ENCODE peak calls at places on chromosome 14, in five cellular contexts. A is astrocyte of the spinal cord, V is foreskin fibroblast, X is upper lobe of right lung, P is AG09309. I is an unnamed sample.
A peak's percentile ranks its signal among the peaks of the same experiment; 100 is the strongest.

GRCh38 chr14:58772061-58772604 is 134.4 kb downstream of the DACT1 start:
- DNase-seq in A (no peak), V (no peak), X (no peak), P (no peak), I (no peak)

GRCh38 chr14:63046339-63047268 is 1.3 kb upstream of the KCNH5 start:
- DNase-seq in A (no peak), V (no peak), X (no peak), P (no peak), I (no peak)

GRCh38 chr14:99387880-99388279 is 92.8 kb downstream of the SETD3 start:
- DNase-seq in A (no peak), V (no peak), X (no peak), P (no peak), I (no peak)

GRCh38 chr14:51053157-51053556 is 41.7 kb downstream of the TRIM9 start:
- DNase-seq in A (no peak), V (peak; percentile 26), X (no peak), P (no peak), I (no peak)

GRCh38 chr14:72610831-72611200 is 283.1 kb downstream of the DPF3 start:
- DNase-seq in A (no peak), V (no peak), X (no peak), P (no peak), I (no peak)

GRCh38 chr14:55073856-55074255 is 22.4 kb downstream of the MAPK1IP1L start:
- DNase-seq in A (peak; percentile 84), V (peak; percentile 60), X (no peak), P (peak; percentile 45), I (no peak)

GRCh38 chr14:31297112-31297511 is 89.5 kb upstream of the HECTD1 start:
- DNase-seq in A (no peak), V (no peak), X (no peak), P (no peak), I (no peak)

GRCh38 chr14:95092723-95093122 is 64.6 kb downstream of the DICER1 start:
- DNase-seq in A (no peak), V (no peak), X (no peak), P (no peak), I (no peak)

GRCh38 chr14:50030049-50030448 is 86.3 kb downstream of the VCPKMT start:
- DNase-seq in A (no peak), V (no peak), X (no peak), P (no peak), I (no peak)

GRCh38 chr14:32217301-32217700 is 14.2 kb upstream of the RNU6-8 start:
- DNase-seq in A (no peak), V (no peak), X (no peak), P (no peak), I (no peak)

GRCh38 chr14:22163051-22163450 is 426.0 kb downstream of the DAD1 start:
- DNase-seq in A (peak; percentile 40), V (no peak), X (no peak), P (no peak), I (no peak)

GRCh38 chr14:27995688-27996087 is 770.9 kb upstream of the FOXG1 start:
- DNase-seq in A (no peak), V (no peak), X (no peak), P (no peak), I (no peak)

GRCh38 chr14:48665077-48665784 is 920.9 kb downstream of the RPS29 start:
- DNase-seq in A (no peak), V (no peak), X (no peak), P (no peak), I (no peak)

GRCh38 chr14:57982802-57983201 is 116.9 kb upstream of the SLC35F4 start:
- DNase-seq in A (no peak), V (no peak), X (peak; percentile 75), P (no peak), I (peak; percentile 11)

GRCh38 chr14:67429651-67430205 is 17.8 kb upstream of the PLEK2 start:
- DNase-seq in A (no peak), V (peak; percentile 67), X (no peak), P (no peak), I (no peak)

GRCh38 chr14:105944632-105945610 is 418.5 kb downstream of the TMEM121 start:
- DNase-seq in A (no peak), V (no peak), X (peak; percentile 87), P (no peak), I (peak; percentile 81)

GRCh38 chr14:63192085-63192484 is 12.2 kb upstream of the RHOJ start:
- DNase-seq in A (peak; percentile 6), V (peak; percentile 15), X (no peak), P (no peak), I (no peak)

GRCh38 chr14:74846968-74847549 is 28.9 kb downstream of the PROX2 start:
- DNase-seq in A (peak; percentile 62), V (peak; percentile 78), X (no peak), P (no peak), I (no peak)

GRCh38 chr14:62722406-62722805 is 322.9 kb downstream of the KCNH5 start:
- DNase-seq in A (no peak), V (no peak), X (no peak), P (no peak), I (no peak)

GRCh38 chr14:90808759-90809529 is 7.3 kb downstream of the TTC7B start:
- DNase-seq in A (no peak), V (peak; percentile 22), X (no peak), P (no peak), I (no peak)

GRCh38 chr14:71716371-71716770 is 215.9 kb upstream of the RGS6 start:
- DNase-seq in A (peak; percentile 74), V (peak; percentile 55), X (no peak), P (no peak), I (no peak)

GRCh38 chr14:53493310-53493709 is 340.2 kb upstream of the DDHD1 start:
- DNase-seq in A (no peak), V (no peak), X (no peak), P (no peak), I (no peak)

DNA sequence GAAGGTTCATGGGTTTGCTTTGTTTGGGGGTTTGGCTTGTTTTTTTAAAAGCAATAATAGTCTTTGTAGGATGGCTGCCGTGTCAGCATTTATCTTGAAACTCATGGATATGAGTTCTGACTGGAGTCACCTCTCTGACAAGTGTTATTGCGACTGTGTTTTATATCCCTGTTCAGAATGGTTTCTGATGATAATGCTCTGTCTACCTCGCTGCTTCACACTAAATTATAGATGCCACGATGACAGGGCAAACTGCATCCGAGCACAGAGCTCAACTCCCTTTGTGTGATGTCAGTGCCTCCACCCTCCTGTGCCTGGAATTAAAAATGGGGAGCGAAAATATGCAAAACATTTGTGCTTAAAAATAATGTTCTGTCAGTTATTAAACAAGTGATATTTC is 250.8 kb downstream of the EGLN3 start:
- DNase-seq in A (no peak), V (no peak), X (no peak), P (no peak), I (no peak)
- TF ChIP-seq CTCF in A (no peak), V (no peak), X (no peak), P (no peak), I (no peak)

GRCh38 chr14:70014696-70015095 is 135.5 kb downstream of the SMOC1 start:
- DNase-seq in A (no peak), V (no peak), X (no peak), P (no peak), I (no peak)

GRCh38 chr14:70009961-70010360 is 130.7 kb downstream of the SMOC1 start:
- DNase-seq in A (no peak), V (no peak), X (no peak), P (no peak), I (no peak)

GRCh38 chr14:70011098-70011497 is 131.9 kb downstream of the SMOC1 start:
- DNase-seq in A (no peak), V (no peak), X (no peak), P (no peak), I (no peak)

GRCh38 chr14:70011708-70012107 is 132.5 kb downstream of the SMOC1 start:
- DNase-seq in A (no peak), V (no peak), X (no peak), P (no peak), I (no peak)

DNA sequence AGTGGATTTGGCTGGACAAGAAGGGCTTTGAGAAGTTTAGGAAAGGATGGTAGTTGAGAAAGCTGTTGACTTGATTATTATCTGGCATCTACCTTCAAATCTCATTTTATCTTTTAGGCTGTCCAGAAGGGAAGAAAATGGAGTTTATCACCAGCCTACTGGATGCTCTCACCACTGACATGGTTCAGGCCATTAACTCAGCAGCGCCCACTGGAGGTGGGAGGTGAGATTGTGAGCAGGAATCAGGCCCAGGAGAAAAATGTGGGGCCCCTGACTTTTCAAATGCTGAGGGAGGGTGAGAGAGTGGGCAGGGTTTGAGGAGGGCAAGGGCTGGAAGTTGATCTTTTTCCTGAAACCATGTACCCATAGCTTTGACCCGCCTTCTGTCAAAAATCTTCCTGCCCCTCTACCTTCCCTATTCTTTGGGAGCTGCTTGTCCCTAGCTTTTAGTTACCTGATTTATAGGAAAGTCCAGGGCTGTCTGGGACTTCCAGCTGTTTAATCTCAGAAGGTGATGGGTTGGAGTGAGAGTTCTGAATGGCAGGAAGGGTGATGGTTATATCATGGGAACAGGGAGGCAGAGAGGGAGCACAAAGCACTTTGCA is 134.2 kb downstream of the SMOC1 start:
- DNase-seq in A (no peak), V (peak; percentile 38), X (no peak), P (no peak), I (peak; percentile 72)
- TF ChIP-seq CTCF in A (peak; percentile 75), V (peak; percentile 58), X (peak; percentile 50), P (peak; percentile 53), I (peak; percentile 64)

DNA sequence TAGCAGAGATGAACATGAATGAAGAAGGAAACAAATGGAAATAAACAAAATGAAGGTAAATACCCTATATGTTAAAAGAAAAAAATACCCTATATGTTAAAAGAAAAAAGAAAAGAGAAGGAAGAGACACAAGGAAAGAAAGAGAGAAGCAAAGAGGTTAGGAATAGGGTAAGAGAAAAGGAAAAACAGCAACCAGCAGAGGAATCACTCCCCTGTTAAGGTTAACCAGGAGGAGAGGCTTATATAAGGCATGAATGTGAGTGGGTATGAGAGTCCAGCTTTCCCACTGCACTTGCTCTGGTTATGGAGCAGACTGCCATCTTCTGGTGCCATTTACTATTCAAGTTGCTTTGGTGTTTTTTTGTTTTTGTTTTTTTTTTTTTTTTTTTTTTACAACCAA is 3.1 kb downstream of the PPP1R3E start:
- DNase-seq in A (peak; percentile 53), V (peak; percentile 80), X (no peak), P (no peak), I (no peak)
- TF ChIP-seq CTCF in A (peak; percentile 29), V (peak; percentile 27), X (peak; percentile 29), P (peak; percentile 34), I (no peak)

GRCh38 chr14:35534130-35534883 is at the start of gene INSM2:
- DNase-seq in A (no peak), V (peak; percentile 18), X (peak; percentile 66), P (no peak), I (peak; percentile 39)
- TF ChIP-seq CTCF in A (peak; percentile 11), V (no peak), X (no peak), P (peak; percentile 18), I (no peak)